ENCODE peak calls at places on chromosomes 13 and 19, in four cellular contexts. Q is right lobe of liver, T is pancreas, J is IMR-90. Z is an unnamed sample.

GRCh38 chr19:342801-343421 is 1.7 kb downstream of the MIER2 start:
- DNase-seq in T (no peak), J (peak; percentile 93), Q (peak; percentile 61), Z (no peak)

GRCh38 chr13:74841123-74841522 is 640.8 kb downstream of the TBC1D4 start:
- DNase-seq in J (no peak), Q (no peak), T (no peak), Z (no peak)

GRCh38 chr13:42906257-42906656 is 85.8 kb downstream of the EPSTI1 start:
- DNase-seq in T (no peak), Q (no peak), J (no peak), Z (no peak)

GRCh38 chr19:3097442-3097871 is 3.3 kb downstream of the GNA11 start:
- DNase-seq in T (peak; percentile 42), Q (no peak), J (no peak), Z (peak; percentile 65)

GRCh38 chr19:34838248-34838647 is 65.2 kb upstream of the ZNF599 start:
- DNase-seq in Q (no peak), J (no peak), T (no peak), Z (no peak)

GRCh38 chr19:37160153-37160552 is 12.3 kb downstream of the ZNF585A start:
- DNase-seq in T (no peak), J (no peak), Q (no peak), Z (no peak)

GRCh38 chr13:95245072-95245471 is 56.2 kb downstream of the ABCC4 start:
- DNase-seq in Q (no peak), T (no peak), J (no peak), Z (no peak)

GRCh38 chr19:51571599-51571998 is 516 bp downstream of the ZNF175 start:
- DNase-seq in Q (no peak), J (peak; percentile 12), T (no peak), Z (no peak)

GRCh38 chr19:44642375-44642774 is 1.3 kb upstream of the PVR start:
- DNase-seq in J (no peak), Q (no peak), T (no peak), Z (no peak)

GRCh38 chr19:28864577-28865042 is 348.3 kb downstream of the UQCRFS1 start:
- DNase-seq in T (peak; percentile 71), Q (no peak), J (peak; percentile 7), Z (no peak)

GRCh38 chr13:97298816-97299215 is 76.7 kb downstream of the MBNL2 start:
- DNase-seq in T (no peak), J (peak; percentile 47), Q (no peak), Z (no peak)

GRCh38 chr19:51320258-51320657 is 8.8 kb downstream of the IGLON5 start:
- DNase-seq in Q (no peak), J (no peak), T (no peak), Z (no peak)

GRCh38 chr19:49554701-49555181 is 25.6 kb downstream of the NOSIP start:
- DNase-seq in T (peak; percentile 51), Q (peak; percentile 57), J (no peak), Z (no peak)

GRCh38 chr13:112012004-112012704 is 54.8 kb upstream of the SOX1 start:
- DNase-seq in T (no peak), Q (no peak), J (no peak), Z (no peak)

GRCh38 chr19:4304509-4305252 is at the start of gene FSD1:
- DNase-seq in T (no peak), Q (no peak), J (peak; percentile 40), Z (no peak)

GRCh38 chr13:52127783-52128702 is 830 bp downstream of the NEK5 start:
- DNase-seq in Q (peak; percentile 41), J (peak; percentile 53), T (peak; percentile 60), Z (no peak)

GRCh38 chr13:27997904-27998522 is 9.5 kb upstream of the URAD start:
- DNase-seq in J (peak; percentile 28), T (peak; percentile 52), Q (no peak), Z (no peak)

GRCh38 chr13:76822691-76823267 is 63.4 kb downstream of the KCTD12 start:
- DNase-seq in T (no peak), J (peak; percentile 34), Q (no peak), Z (no peak)

GRCh38 chr13:44373601-44374347 is at the start of gene SERP2:
- DNase-seq in T (peak; percentile 13), Q (peak; percentile 27), J (no peak), Z (peak; percentile 33)

GRCh38 chr19:55585658-55586339 is 5.2 kb upstream of the ZNF579 start:
- DNase-seq in J (peak; percentile 63), T (peak; percentile 70), Q (peak; percentile 68), Z (peak; percentile 81)

GRCh38 chr19:2081873-2082810 is 14.0 kb downstream of the MOB3A start:
- DNase-seq in Q (no peak), T (no peak), J (no peak), Z (no peak)

GRCh38 chr13:40432018-40432978 is 234.1 kb downstream of the FOXO1 start:
- DNase-seq in Q (no peak), J (no peak), T (no peak), Z (no peak)
- H3K4me1 ChIP-seq in Q (no peaks in the 10 kb centered on the region), J (no peaks in the 10 kb centered on the region), T (no peaks in the 10 kb centered on the region), Z (peaks cover 10% of the 10 kb centered on the region)

GRCh38 chr19:12789098-12789903 is 2.0 kb upstream of the JUNB start:
- DNase-seq in Q (no peak), T (peak; percentile 54), J (peak; percentile 18), Z (no peak)
- H3K4me1 ChIP-seq in Q (peaks cover 27% of the 10 kb centered on the region), T (peaks cover 20% of the 10 kb centered on the region), J (peaks cover 32% of the 10 kb centered on the region), Z (peaks cover 24% of the 10 kb centered on the region)

GRCh38 chr13:50691682-50692263 is 151.7 kb downstream of the DLEU7 start:
- DNase-seq in T (no peak), J (no peak), Q (no peak), Z (no peak)

GRCh38 chr13:50691176-50691681 is 152.3 kb downstream of the DLEU7 start:
- DNase-seq in J (no peak), Q (no peak), T (no peak), Z (no peak)

GRCh38 chr13:50692396-50692915 is 151.0 kb downstream of the DLEU7 start:
- DNase-seq in T (no peak), J (no peak), Q (no peak), Z (no peak)

GRCh38 chr13:50690020-50690419 is 153.5 kb downstream of the DLEU7 start:
- DNase-seq in T (no peak), Q (no peak), J (no peak), Z (no peak)

GRCh38 chr13:50693755-50694154 is 149.7 kb downstream of the DLEU7 start:
- DNase-seq in T (no peak), J (no peak), Q (no peak), Z (no peak)
- H3K4me1 ChIP-seq in T (no peaks in the 10 kb centered on the region), J (no peaks in the 10 kb centered on the region), Q (no peaks in the 10 kb centered on the region), Z (peaks cover 24% of the 10 kb centered on the region)

DNA sequence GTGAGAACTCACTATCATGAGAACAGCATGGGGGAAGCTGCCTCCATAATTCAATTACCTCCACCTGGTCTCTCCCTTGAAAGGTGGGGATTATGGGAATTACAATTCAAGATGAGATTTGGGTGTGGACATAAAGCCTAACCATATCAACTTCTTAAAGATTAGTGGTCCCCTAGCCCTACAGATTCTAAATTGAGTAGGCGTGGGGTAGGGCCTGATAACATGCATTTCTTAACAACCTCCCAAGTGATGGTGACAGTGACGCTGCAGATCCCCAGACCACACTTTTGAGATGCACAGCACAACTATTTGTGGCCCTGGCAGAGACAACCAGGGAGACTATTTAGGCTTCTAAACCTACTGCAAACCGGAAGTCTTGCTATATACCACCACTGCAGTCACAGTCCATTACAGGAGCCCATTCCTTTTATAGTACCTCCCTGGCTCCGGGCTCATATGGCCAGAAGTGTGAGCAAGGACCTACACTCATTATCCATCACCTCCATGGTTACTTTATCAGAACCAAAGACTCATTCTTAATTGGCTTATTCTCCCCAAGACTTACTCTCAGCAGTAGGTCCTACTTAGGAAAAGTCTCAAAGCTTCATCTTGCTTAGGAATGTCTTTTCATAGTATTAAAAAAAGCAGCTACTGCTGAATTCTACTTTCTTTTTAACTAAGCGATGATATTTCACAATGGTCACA is 2.1 kb upstream of the DPY19L3 start:
- DNase-seq in T (no peak), J (no peak), Q (no peak), Z (no peak)
- H3K4me1 ChIP-seq in T (no peaks in the 10 kb centered on the region), J (peaks cover 6% of the 10 kb centered on the region), Q (peaks cover 4% of the 10 kb centered on the region), Z (peaks cover 18% of the 10 kb centered on the region)

GRCh38 chr19:38274734-38275133 is 10.4 kb downstream of the SPINT2 start:
- DNase-seq in J (no peak), Q (no peak), T (no peak), Z (no peak)
- H3K4me1 ChIP-seq in J (peaks cover 22% of the 10 kb centered on the region), Q (no peaks in the 10 kb centered on the region), T (peaks cover 41% of the 10 kb centered on the region), Z (no peaks in the 10 kb centered on the region)

GRCh38 chr19:14494910-14495677 is 833 bp downstream of the GIPC1 start:
- DNase-seq in Q (no peak), J (no peak), T (no peak), Z (no peak)
- H3K4me1 ChIP-seq in Q (peaks cover 24% of the 10 kb centered on the region), J (peaks cover 8% of the 10 kb centered on the region), T (no peaks in the 10 kb centered on the region), Z (peaks cover 11% of the 10 kb centered on the region)

DNA sequence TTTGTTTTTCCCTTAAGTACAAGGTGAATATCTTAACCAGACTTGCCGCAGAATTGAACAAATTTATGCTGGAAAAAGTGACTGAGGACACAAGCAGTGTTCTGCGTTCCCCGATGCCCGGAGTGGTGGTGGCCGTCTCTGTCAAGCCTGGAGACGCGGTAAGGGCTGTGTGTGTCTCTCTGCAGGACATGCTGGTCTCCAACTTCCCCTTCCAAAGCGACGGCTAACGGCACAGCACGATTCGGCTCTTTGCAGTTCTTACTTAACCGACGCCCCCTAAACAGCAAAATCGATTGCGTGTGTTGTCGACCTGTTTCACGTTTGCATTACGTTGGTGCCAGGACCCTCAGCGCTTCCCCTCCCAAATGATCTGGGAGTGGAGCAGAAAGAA is 73.2 kb downstream of the GGACT start:
- DNase-seq in T (no peak), Q (no peak), J (no peak), Z (no peak)
- H3K4me1 ChIP-seq in T (peaks cover 26% of the 10 kb centered on the region), Q (peaks cover 14% of the 10 kb centered on the region), J (no peaks in the 10 kb centered on the region), Z (no peaks in the 10 kb centered on the region)

GRCh38 chr19:41552558-41552957 is 23.4 kb upstream of the CEACAM21 start:
- DNase-seq in J (no peak), T (no peak), Q (no peak), Z (no peak)
- H3K4me1 ChIP-seq in J (no peaks in the 10 kb centered on the region), T (no peaks in the 10 kb centered on the region), Q (no peaks in the 10 kb centered on the region), Z (no peaks in the 10 kb centered on the region)